ENCODE peak calls at places on chromosomes 4 and X, in four cellular contexts. H is astrocyte of the hippocampus, Z is thyroid gland, D is hepatocyte. J is an unnamed sample.

GRCh38 chr4:142405021-142405991 is 440.8 kb downstream of the INPP4B start:
- DNase-seq in D (peak), Z (peak), H (peak), J (peak)

GRCh38 chr4:142645478-142646108 is 200.5 kb downstream of the INPP4B start:
- DNase-seq in D (no peak), Z (no peak), H (peak), J (no peak)

GRCh38 chr4:56296449-56296990 is 90.8 kb downstream of the AASDH start:
- DNase-seq in D (no peak), Z (no peak), H (no peak), J (no peak)

GRCh38 chr4:53131562-53131925 is 234.3 kb downstream of the SCFD2 start:
- DNase-seq in H (no peak), D (no peak), Z (no peak), J (no peak)

GRCh38 chrX:118345045-118345400 is 883 bp upstream of the WDR44 start:
- DNase-seq in H (peak), Z (no peak), D (no peak), J (no peak)

GRCh38 chr4:63578383-63578782 is 830.9 kb downstream of the TECRL start:
- DNase-seq in Z (no peak), D (no peak), H (no peak), J (no peak)

GRCh38 chr4:147826288-147826646 is 94.4 kb downstream of the ARHGAP10 start:
- DNase-seq in H (no peak), D (no peak), Z (no peak), J (no peak)

GRCh38 chrX:10254746-10255145 is 98.0 kb downstream of the CLCN4 start:
- DNase-seq in H (peak), Z (no peak), D (no peak), J (no peak)

GRCh38 chr4:86640469-86640868 is 46.4 kb downstream of the PTPN13 start:
- DNase-seq in D (no peak), Z (no peak), H (no peak), J (peak)

GRCh38 chr4:30191902-30192301 is 528.3 kb upstream of the PCDH7 start:
- DNase-seq in Z (no peak), H (no peak), D (no peak), J (no peak)

GRCh38 chr4:104938624-104939023 is 208.1 kb upstream of the TET2 start:
- DNase-seq in Z (no peak), H (no peak), D (no peak), J (no peak)

GRCh38 chr4:38565271-38566199 is 98.5 kb upstream of the KLF3 start:
- DNase-seq in H (peak), Z (peak), D (no peak), J (peak)

GRCh38 chr4:182339246-182339645 is 96.0 kb downstream of the TENM3 start:
- DNase-seq in Z (no peak), H (peak), D (peak), J (no peak)

GRCh38 chrX:16712825-16713155 is 321 bp upstream of the CTPS2 start:
- DNase-seq in Z (no peak), D (no peak), H (no peak), J (no peak)

GRCh38 chr4:54228563-54229501 is at the start of gene PDGFRA:
- DNase-seq in Z (no peak), D (peak), H (peak), J (no peak)

GRCh38 chr4:170849969-170850368 is 760.2 kb upstream of the AADAT start:
- DNase-seq in H (no peak), D (no peak), Z (no peak), J (no peak)

GRCh38 chrX:114450911-114451310 is 133.0 kb upstream of the HTR2C start:
- DNase-seq in H (no peak), D (no peak), Z (no peak), J (no peak)

GRCh38 chr4:112942077-112942476 is 107.4 kb upstream of the ANK2 start:
- DNase-seq in D (no peak), H (no peak), Z (no peak), J (no peak)

GRCh38 chr4:141457653-141458052 is 178.7 kb upstream of the IL15 start:
- DNase-seq in Z (no peak), D (no peak), H (no peak), J (no peak)

GRCh38 chr4:68167166-68167565 is 37.5 kb upstream of the TMPRSS11F start:
- DNase-seq in D (no peak), H (no peak), Z (no peak), J (no peak)

GRCh38 chrX:46686003-46686645 is 72.8 kb downstream of the SLC9A7 start:
- DNase-seq in D (peak), H (peak), Z (peak), J (no peak)

GRCh38 chr4:165294907-165295306 is 32.6 kb upstream of the MSMO1 start:
- DNase-seq in H (peak), Z (no peak), D (no peak), J (no peak)

GRCh38 chr4:147586637-147587036 is 30.6 kb upstream of the TMEM184C start:
- DNase-seq in H (peak), Z (no peak), D (no peak), J (no peak)

GRCh38 chr4:15756361-15756861 is 21.7 kb upstream of the CD38 start:
- DNase-seq in H (peak), D (no peak), Z (no peak), J (peak)

GRCh38 chrX:33273521-33273920 is 62.2 kb upstream of the DMD start:
- DNase-seq in D (no peak), Z (no peak), H (no peak), J (no peak)

GRCh38 chr4:146333187-146333894 is 119.0 kb downstream of the REELD1 start:
- DNase-seq in D (peak), H (peak), Z (no peak), J (no peak)

GRCh38 chrX:39749135-39749534 is 348.6 kb downstream of the BCOR start:
- DNase-seq in D (no peak), H (no peak), Z (peak), J (no peak)

GRCh38 chr4:151921811-151922210 is 161.0 kb upstream of the GATB start:
- DNase-seq in H (no peak), D (no peak), Z (no peak), J (peak)

GRCh38 chr4:15920723-15921591 is 17.6 kb downstream of the FGFBP1 start:
- DNase-seq in Z (peak), D (peak), H (peak), J (peak)

GRCh38 chrX:2707334-2707760 is 16.3 kb downstream of the CD99 start:
- DNase-seq in Z (peak), D (peak), H (peak), J (peak)

GRCh38 chr4:67542076-67542475 is 3.2 kb downstream of the CENPC start:
- DNase-seq in D (no peak), Z (no peak), H (no peak), J (no peak)

GRCh38 chr4:76198411-76199237 is 15.0 kb downstream of the SCARB2 start:
- DNase-seq in Z (peak), D (peak), H (peak), J (no peak)

GRCh38 chr4:116391020-116391419 is 694.4 kb downstream of the TRAM1L1 start:
- DNase-seq in H (no peak), Z (no peak), D (no peak), J (no peak)

J was measured in keratinocyte.